ENCODE peak calls at places on chromosomes 5 and 9, in nine cellular contexts. M, L, S, Z, X, B, T, P and C are unnamed samples.
A peak's percentile ranks its signal among the peaks of the same experiment; 100 is the strongest.

GRCh38 chr9:99860266-99860665 is 38.6 kb downstream of the NR4A3 start:
- DNase-seq in S (no peak), T (no peak), B (no peak), X (no peak), Z (no peak), P (no peak), L (no peak), M (no peak), C (no peak)

GRCh38 chr5:27592231-27592630 is 553.8 kb upstream of the CDH9 start:
- DNase-seq in L (no peak), X (peak; percentile 82), P (no peak), M (peak; percentile 6), B (no peak), T (no peak), Z (no peak), S (no peak), C (no peak)

GRCh38 chr9:136209786-136210185 is 4.9 kb upstream of the LHX3 start:
- DNase-seq in P (no peak), Z (no peak), B (no peak), T (no peak), M (no peak), L (no peak), S (no peak), X (no peak), C (no peak)

GRCh38 chr5:133820516-133820915 is 147.9 kb downstream of the C5orf15 start:
- DNase-seq in X (peak; percentile 46), T (peak; percentile 6), S (no peak), B (no peak), P (no peak), M (peak; percentile 12), Z (no peak), L (peak; percentile 12), C (no peak)

GRCh38 chr9:31304576-31304975 is 1079.9 kb upstream of the ACO1 start:
- DNase-seq in Z (no peak), B (no peak), X (peak; percentile 94), P (no peak), M (peak; percentile 85), S (no peak), T (no peak), L (peak; percentile 34), C (no peak)

GRCh38 chr5:61575103-61575502 is 243.0 kb downstream of the ZSWIM6 start:
- DNase-seq in X (peak; percentile 82), B (no peak), S (peak; percentile 92), P (no peak), Z (no peak), T (no peak), L (peak; percentile 85), M (peak; percentile 61), C (no peak)

GRCh38 chr5:174775071-174775470 is 50.7 kb downstream of the MSX2 start:
- DNase-seq in M (no peak), Z (no peak), S (no peak), P (no peak), L (no peak), X (no peak), B (no peak), T (no peak), C (no peak)

GRCh38 chr9:131762356-131762932 is 22.6 kb upstream of the RAPGEF1 start:
- DNase-seq in T (peak; percentile 88), B (peak; percentile 88), P (peak; percentile 79), Z (peak; percentile 85), L (peak; percentile 35), X (peak; percentile 60), S (no peak), M (peak; percentile 49), C (peak; percentile 91)

GRCh38 chr5:134873987-134874830 is at the start of gene TXNDC15:
- DNase-seq in Z (peak; percentile 94), X (peak; percentile 90), L (peak; percentile 86), P (peak; percentile 90), S (peak; percentile 45), T (peak; percentile 95), M (peak; percentile 88), B (peak; percentile 77), C (peak; percentile 91)

GRCh38 chr5:55030220-55030619 is 6.2 kb downstream of the GZMK start:
- DNase-seq in T (no peak), L (no peak), X (peak; percentile 62), Z (no peak), B (no peak), S (no peak), P (no peak), M (no peak), C (no peak)

GRCh38 chr5:79922626-79923025 is 68.4 kb downstream of the MTX3 start:
- DNase-seq in B (no peak), P (no peak), L (no peak), T (no peak), X (no peak), Z (no peak), S (no peak), M (no peak), C (no peak)

GRCh38 chr5:35082530-35082929 is 34.8 kb upstream of the AGXT2 start:
- DNase-seq in Z (no peak), P (no peak), X (no peak), L (no peak), S (no peak), B (no peak), T (no peak), M (no peak), C (no peak)

GRCh38 chr9:6924988-6925563 is 167.3 kb downstream of the KDM4C start:
- DNase-seq in L (no peak), M (no peak), B (no peak), Z (no peak), P (no peak), T (no peak), S (no peak), X (no peak), C (no peak)

GRCh38 chr5:133298447-133298846 is 246.6 kb downstream of the HSPA4 start:
- DNase-seq in P (no peak), S (no peak), B (no peak), L (no peak), Z (no peak), X (no peak), M (no peak), T (no peak), C (no peak)

GRCh38 chr9:134774991-134775540 is 105.5 kb upstream of the FCN2 start:
- DNase-seq in T (no peak), X (no peak), S (no peak), P (no peak), M (peak; percentile 18), L (no peak), Z (no peak), B (no peak), C (no peak)

GRCh38 chr5:68087866-68088265 is 127.7 kb upstream of the PIK3R1 start:
- DNase-seq in M (no peak), P (no peak), X (peak; percentile 48), S (no peak), L (no peak), Z (peak; percentile 42), B (no peak), T (no peak), C (no peak)

GRCh38 chr9:108367188-108367587 is 488.6 kb downstream of the ACTL7B start:
- DNase-seq in Z (no peak), X (no peak), B (no peak), S (no peak), P (no peak), M (no peak), T (no peak), L (no peak), C (no peak)

GRCh38 chr5:74104469-74104868 is 478.5 kb downstream of the ARHGEF28 start:
- DNase-seq in T (no peak), Z (no peak), P (no peak), M (peak; percentile 2), L (no peak), B (no peak), S (no peak), X (no peak), C (no peak)

GRCh38 chr9:87479801-87480201 is 17.9 kb upstream of the DAPK1 start:
- DNase-seq in L (peak; percentile 28), Z (peak; percentile 64), S (no peak), X (peak; percentile 44), P (no peak), M (no peak), T (no peak), B (no peak), C (peak; percentile 48)

GRCh38 chr9:5122116-5122515 is 63.3 kb downstream of the INSL6 start:
- DNase-seq in L (no peak), B (no peak), M (no peak), S (no peak), Z (no peak), P (no peak), T (no peak), X (no peak), C (no peak)
- TF ChIP-seq CTCF in L (no peak), B (no peak), M (no peak), S (no peak), Z (no peak), P (no peak), T (no peak), X (no peak), C (no peak)

GRCh38 chr9:90894956-90895687 is 93.5 kb downstream of the SYK start:
- DNase-seq in Z (no peak), L (no peak), S (no peak), M (peak; percentile 14), X (peak; percentile 35), P (no peak), B (peak; percentile 17), T (no peak), C (no peak)
- TF ChIP-seq CTCF in Z (peak; percentile 43), L (peak; percentile 43), S (peak; percentile 77), M (peak; percentile 40), X (peak; percentile 73), P (peak; percentile 36), B (peak; percentile 69), T (peak; percentile 30), C (peak; percentile 53)

GRCh38 chr5:140877262-140877581 is 2.1 kb downstream of the PCDHA12 start:
- DNase-seq in Z (no peak), P (no peak), S (no peak), X (no peak), L (no peak), M (no peak), B (no peak), T (peak; percentile 59), C (no peak)
- TF ChIP-seq CTCF in Z (no peak), P (no peak), S (no peak), X (no peak), L (no peak), M (no peak), B (no peak), T (no peak), C (no peak)

GRCh38 chr9:117644607-117645244 is 59.5 kb upstream of the TLR4 start:
- DNase-seq in P (peak; percentile 71), Z (peak; percentile 76), B (peak; percentile 67), X (peak; percentile 83), M (peak; percentile 54), T (peak; percentile 76), S (peak; percentile 37), L (peak; percentile 64), C (peak; percentile 65)

GRCh38 chr9:117644133-117644532 is 60.1 kb upstream of the TLR4 start:
- DNase-seq in X (no peak), P (no peak), B (no peak), L (no peak), T (no peak), M (no peak), Z (no peak), S (no peak), C (no peak)

GRCh38 chr9:117649126-117649525 is 55.1 kb upstream of the TLR4 start:
- DNase-seq in M (no peak), L (no peak), P (no peak), S (no peak), Z (no peak), T (no peak), B (no peak), X (peak; percentile 12), C (no peak)

GRCh38 chr9:117645245-117645636 is 59.0 kb upstream of the TLR4 start:
- DNase-seq in P (no peak), M (no peak), T (no peak), B (no peak), Z (no peak), X (no peak), L (peak; percentile 2), S (no peak), C (no peak)

GRCh38 chr9:117643288-117643654 is 60.9 kb upstream of the TLR4 start:
- DNase-seq in Z (no peak), B (no peak), P (no peak), L (no peak), T (no peak), X (no peak), S (no peak), M (no peak), C (no peak)
- TF ChIP-seq CTCF in Z (no peak), B (no peak), P (no peak), L (no peak), T (no peak), X (no peak), S (no peak), M (no peak), C (no peak)